ENCODE peak calls at places on chromosomes 3 and 15, in seven cellular contexts. X is cardiac fibroblast, K is fibroblast of pulmonary artery, B is cardiac muscle cell, L is hepatocyte, J is astrocyte of the spinal cord, P is right atrium auricular region. D is an unnamed sample.

GRCh38 chr15:74303741-74304309 is 63.6 kb downstream of the CYP11A1 start:
- DNase-seq in X (no peak), K (no peak), B (no peak), L (no peak), J (no peak), P (no peak), D (peak)

GRCh38 chr15:38414351-38414750 is 39.6 kb upstream of the FAM98B start:
- DNase-seq in X (peak), K (peak), B (peak), L (peak), J (peak), P (no peak), D (peak)

GRCh38 chr15:39400821-39401550 is 179.9 kb upstream of the THBS1 start:
- DNase-seq in X (peak), K (peak), B (peak), L (peak), J (no peak), P (no peak), D (no peak)

GRCh38 chr3:2770451-2770850 is 339.7 kb downstream of the IL5RA start:
- DNase-seq in X (no peak), K (no peak), B (peak), L (peak), J (no peak), P (no peak), D (no peak)

GRCh38 chr3:52685285-52685704 is 418 bp downstream of the PBRM1 start:
- DNase-seq in X (peak), K (no peak), B (peak), L (peak), J (peak), P (peak), D (peak)

GRCh38 chr3:145902166-145902565 is 258.8 kb downstream of the PLOD2 start:
- DNase-seq in X (no peak), K (peak), B (no peak), L (no peak), J (peak), P (no peak), D (no peak)

GRCh38 chr3:169886671-169887070 is 16.9 kb upstream of the LRRC31 start:
- DNase-seq in X (peak), K (peak), B (no peak), L (no peak), J (peak), P (peak), D (no peak)

GRCh38 chr3:136141891-136142290 is 54.2 kb downstream of the MSL2 start:
- DNase-seq in X (no peak), K (no peak), B (no peak), L (no peak), J (peak), P (no peak), D (no peak)

GRCh38 chr3:87260270-87260669 is 16.1 kb downstream of the POU1F1 start:
- DNase-seq in X (peak), K (peak), B (peak), L (peak), J (peak), P (no peak), D (peak)

GRCh38 chr3:147415337-147415736 is 6.2 kb downstream of the ZIC1 start:
- DNase-seq in X (no peak), K (no peak), B (no peak), L (no peak), J (no peak), P (no peak), D (no peak)

GRCh38 chr3:87833039-87833377 is 225.8 kb downstream of the CGGBP1 start:
- DNase-seq in X (peak), K (peak), B (no peak), L (no peak), J (no peak), P (no peak), D (no peak)

GRCh38 chr15:67146875-67147381 is 81.5 kb downstream of the SMAD3 start:
- DNase-seq in X (peak), K (peak), B (no peak), L (peak), J (peak), P (no peak), D (no peak)

GRCh38 chr3:66397745-66398144 is 103.1 kb downstream of the LRIG1 start:
- DNase-seq in X (peak), K (peak), B (no peak), L (peak), J (no peak), P (no peak), D (no peak)

GRCh38 chr3:96814581-96815567 is at the start of gene EPHA6:
- DNase-seq in X (no peak), K (no peak), B (peak), L (peak), J (no peak), P (no peak), D (no peak)

GRCh38 chr15:62901916-62902554 is 140.5 kb upstream of the TPM1 start:
- DNase-seq in X (no peak), K (no peak), B (no peak), L (no peak), J (no peak), P (no peak), D (no peak)

GRCh38 chr3:172987268-172987667 is 153.8 kb downstream of the SPATA16 start:
- DNase-seq in X (peak), K (peak), B (no peak), L (peak), J (no peak), P (no peak), D (peak)

GRCh38 chr15:93617443-93617842 is 528.4 kb upstream of the RGMA start:
- DNase-seq in X (no peak), K (no peak), B (no peak), L (no peak), J (no peak), P (no peak), D (no peak)

GRCh38 chr3:101687142-101687931 is 819 bp upstream of the RPL24 start:
- DNase-seq in X (peak), K (no peak), B (no peak), L (no peak), J (no peak), P (no peak), D (no peak)

GRCh38 chr3:77147836-77148578 is 108.1 kb downstream of the ROBO2 start:
- DNase-seq in X (no peak), K (peak), B (no peak), L (no peak), J (peak), P (no peak), D (no peak)

GRCh38 chr3:124078978-124079911 is 87.3 kb upstream of the ROPN1 start:
- DNase-seq in X (peak), K (peak), B (peak), L (peak), J (peak), P (no peak), D (peak)

GRCh38 chr3:165837058-165837525 is at the start of gene BCHE:
- DNase-seq in X (peak), K (peak), B (peak), L (peak), J (peak), P (no peak), D (no peak)

GRCh38 chr3:133230191-133230590 is 169.7 kb upstream of the BFSP2 start:
- DNase-seq in X (peak), K (peak), B (no peak), L (no peak), J (no peak), P (no peak), D (no peak)

GRCh38 chr15:67998599-67999122 is 55.5 kb upstream of the PIAS1 start:
- DNase-seq in X (peak), K (peak), B (no peak), L (no peak), J (peak), P (no peak), D (no peak)

GRCh38 chr3:167743799-167744198 is 8.3 kb downstream of the SERPINI1 start:
- DNase-seq in X (peak), K (no peak), B (no peak), L (no peak), J (no peak), P (no peak), D (no peak)

GRCh38 chr15:39629376-39629775 is 48.5 kb downstream of the THBS1 start:
- DNase-seq in X (peak), K (peak), B (no peak), L (peak), J (peak), P (no peak), D (no peak)

GRCh38 chr15:91150492-91151160 is 50.6 kb downstream of the SV2B start:
- DNase-seq in X (no peak), K (no peak), B (no peak), L (no peak), J (no peak), P (no peak), D (peak)

GRCh38 chr15:57124036-57124435 is 205.6 kb downstream of the TCF12 start:
- DNase-seq in X (no peak), K (no peak), B (no peak), L (no peak), J (no peak), P (no peak), D (no peak)

GRCh38 chr15:96750361-96750760 is 419.9 kb downstream of the NR2F2 start:
- DNase-seq in X (no peak), K (no peak), B (no peak), L (no peak), J (no peak), P (no peak), D (no peak)

GRCh38 chr3:145191543-145191942 is 969.4 kb downstream of the PLOD2 start:
- DNase-seq in X (peak), K (peak), B (no peak), L (peak), J (no peak), P (no peak), D (no peak)

GRCh38 chr3:167346171-167346570 is 33.9 kb downstream of the ZBBX start:
- DNase-seq in X (no peak), K (no peak), B (no peak), L (no peak), J (no peak), P (no peak), D (no peak)

GRCh38 chr3:44326035-44326434 is 12.5 kb upstream of the TCAIM start:
- DNase-seq in X (peak), K (peak), B (no peak), L (no peak), J (peak), P (no peak), D (no peak)

GRCh38 chr15:99250494-99251435 is 516 bp upstream of the LRRC28 start:
- DNase-seq in X (peak), K (peak), B (peak), L (peak), J (peak), P (peak), D (peak)

DNA sequence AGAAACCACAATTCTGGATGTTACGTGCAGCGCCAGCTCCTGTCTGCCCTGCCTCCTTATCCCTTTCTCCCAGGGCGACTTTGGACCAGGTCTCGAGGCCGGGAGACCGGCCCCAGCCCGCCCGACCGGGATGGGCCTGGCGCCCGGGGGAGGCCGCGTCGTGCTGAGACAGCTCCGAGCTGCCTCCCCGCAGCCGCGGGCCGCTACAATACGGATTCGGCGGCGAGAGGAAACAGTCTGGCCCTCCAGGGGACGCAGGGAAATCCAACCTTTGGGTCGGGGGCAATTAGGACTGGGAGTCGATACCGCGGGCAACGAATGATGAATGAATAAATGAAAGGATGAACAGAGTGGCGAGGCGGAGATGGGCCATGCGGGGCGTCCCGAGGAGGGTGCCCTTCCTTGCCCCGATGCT is 535 bp downstream of the GRAMD2A start:
- DNase-seq in X (peak), K (no peak), B (no peak), L (no peak), J (no peak), P (no peak), D (peak)
- TF ChIP-seq CTCF in X (no peak), K (no peak), B (no peak), L (no peak), J (no peak), P (no peak), D (no peak)

GRCh38 chr3:12479919-12480425 is 4.3 kb upstream of the TSEN2 start:
- DNase-seq in X (peak), K (peak), B (peak), L (peak), J (peak), P (no peak), D (peak)
- TF ChIP-seq CTCF in X (peak), K (peak), B (peak), L (peak), J (peak), P (peak), D (peak)

GRCh38 chr3:34394978-34395748 is 596.7 kb downstream of the PDCD6IP start:
- DNase-seq in X (no peak), K (no peak), B (no peak), L (no peak), J (no peak), P (no peak), D (peak)
- TF ChIP-seq CTCF in X (no peak), K (no peak), B (no peak), L (no peak), J (no peak), P (no peak), D (peak)

GRCh38 chr3:42192334-42193200 is 73.4 kb downstream of the CCK start:
- DNase-seq in X (peak), K (peak), B (no peak), L (no peak), J (peak), P (no peak), D (no peak)

GRCh38 chr3:42190701-42191442 is 75.1 kb downstream of the CCK start:
- DNase-seq in X (peak), K (peak), B (peak), L (peak), J (peak), P (peak), D (peak)

GRCh38 chr3:42189746-42190145 is 76.2 kb downstream of the CCK start:
- DNase-seq in X (no peak), K (no peak), B (no peak), L (no peak), J (peak), P (no peak), D (no peak)

GRCh38 chr3:42189071-42189470 is 76.9 kb downstream of the CCK start:
- DNase-seq in X (no peak), K (no peak), B (no peak), L (no peak), J (no peak), P (no peak), D (no peak)

DNA sequence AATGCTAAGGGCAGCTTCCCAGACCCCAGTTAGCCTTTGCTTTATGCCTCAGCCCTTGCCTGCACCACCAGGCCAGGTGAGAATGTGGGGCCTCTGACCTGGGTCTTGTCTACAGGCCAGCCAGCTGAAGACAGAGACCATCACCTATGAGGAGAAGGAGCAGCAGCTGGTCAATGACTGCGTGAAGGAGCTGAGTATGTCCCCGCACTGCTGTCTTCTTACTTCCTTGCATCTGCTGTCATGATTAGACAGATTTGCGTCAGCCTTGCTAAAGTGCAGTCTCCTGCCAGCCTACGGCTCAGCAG is 74.6 kb downstream of the CCK start:
- DNase-seq in X (no peak), K (no peak), B (no peak), L (no peak), J (no peak), P (no peak), D (peak)
- TF ChIP-seq CTCF in X (no peak), K (no peak), B (no peak), L (no peak), J (no peak), P (no peak), D (no peak)

D was measured in WERI-Rb-1.